ENCODE peak calls at places on chromosomes 1 and 21, in ten cellular contexts. K is right lobe of liver, S is left ventricle myocardium inferior, C is heart right ventricle, G is stomach, U is heart left ventricle, Y is PC-9, M is cardiac muscle cell, T is keratinocyte, L is PC-3. B is an unnamed sample.

GRCh38 chr21:41926068-41926806 is 27.6 kb downstream of the C2CD2 start:
- DNase-seq in S (no peak), M (peak), Y (no peak), U (no peak), L (peak), K (no peak), T (no peak), G (peak), C (no peak), B (no peak)

GRCh38 chr1:182781849-182782586 is 7.6 kb upstream of the NPL start:
- DNase-seq in U (peak), S (peak), M (peak), G (peak), L (peak), Y (peak), T (no peak), C (peak), K (peak), B (no peak)

GRCh38 chr1:91997607-91998195 is 32.1 kb upstream of the EPHX4 start:
- DNase-seq in U (peak), C (peak), K (no peak), S (no peak), Y (peak), G (no peak), T (peak), M (peak), L (peak), B (no peak)

GRCh38 chr1:232952514-232953175 is 2.2 kb downstream of the NTPCR start:
- DNase-seq in U (no peak), S (no peak), T (peak), K (no peak), C (no peak), G (peak), M (peak), L (peak), Y (peak), B (no peak)

GRCh38 chr1:24007079-24007478 is 27.0 kb upstream of the SRSF10 start:
- DNase-seq in G (no peak), S (no peak), M (no peak), L (no peak), Y (no peak), C (no peak), U (no peak), K (no peak), T (no peak), B (no peak)

GRCh38 chr1:216057080-216057479 is 366.2 kb downstream of the USH2A start:
- DNase-seq in K (no peak), G (no peak), U (no peak), M (no peak), T (no peak), C (no peak), S (no peak), Y (no peak), L (no peak), B (no peak)

GRCh38 chr21:34122047-34122446 is 48.7 kb downstream of the MRPS6 start:
- DNase-seq in L (no peak), K (no peak), C (no peak), G (peak), Y (no peak), S (no peak), M (no peak), U (no peak), T (no peak), B (no peak)

GRCh38 chr1:72006092-72006491 is 276.2 kb downstream of the NEGR1 start:
- DNase-seq in S (no peak), T (no peak), U (no peak), K (no peak), M (no peak), L (no peak), G (no peak), C (no peak), Y (no peak), B (no peak)

GRCh38 chr1:223401873-223402789 is 8.9 kb downstream of the CCDC185 start:
- DNase-seq in G (no peak), Y (peak), L (peak), U (no peak), K (no peak), T (peak), M (peak), S (no peak), C (no peak), B (no peak)

GRCh38 chr1:67460648-67461500 is 30.7 kb upstream of the SERBP1 start:
- DNase-seq in Y (no peak), G (peak), K (no peak), U (peak), C (peak), S (peak), T (no peak), L (peak), M (no peak), B (no peak)

GRCh38 chr1:245235156-245235555 is 80.4 kb downstream of the KIF26B start:
- DNase-seq in K (no peak), Y (no peak), U (no peak), G (peak), S (no peak), L (no peak), C (no peak), M (peak), T (no peak), B (no peak)

GRCh38 chr1:23624440-23624839 is 65.1 kb upstream of the ID3 start:
- DNase-seq in K (no peak), C (no peak), G (no peak), T (no peak), U (no peak), S (no peak), M (no peak), L (no peak), Y (no peak), B (no peak)

GRCh38 chr1:221031890-221032222 is 152.6 kb downstream of the HLX start:
- DNase-seq in C (no peak), K (no peak), L (peak), G (no peak), M (no peak), U (no peak), T (no peak), S (no peak), Y (no peak), B (no peak)

GRCh38 chr1:234212764-234213406 is 160.4 kb upstream of the COA6 start:
- DNase-seq in C (no peak), M (peak), Y (peak), G (no peak), K (no peak), T (peak), L (peak), U (no peak), S (no peak), B (no peak)

GRCh38 chr1:43968348-43968948 is 1.4 kb upstream of the DPH2 start:
- DNase-seq in T (no peak), K (no peak), G (no peak), U (no peak), M (peak), S (no peak), L (peak), Y (no peak), C (no peak), B (no peak)

GRCh38 chr21:42198949-42199348 is 20.0 kb upstream of the ABCG1 start:
- DNase-seq in Y (no peak), S (no peak), K (no peak), M (no peak), L (no peak), U (no peak), C (no peak), G (no peak), T (no peak), B (no peak)

GRCh38 chr1:101474039-101474665 is 237.3 kb downstream of the S1PR1 start:
- DNase-seq in C (no peak), G (no peak), U (no peak), S (no peak), T (no peak), Y (no peak), L (peak), K (no peak), M (peak), B (no peak)

GRCh38 chr1:224668991-224669390 is 52.9 kb downstream of the CNIH3 start:
- DNase-seq in M (no peak), G (no peak), U (no peak), Y (peak), C (no peak), T (no peak), K (no peak), S (no peak), L (no peak), B (no peak)

GRCh38 chr1:14876747-14877146 is 276.8 kb upstream of the TMEM51 start:
- DNase-seq in K (no peak), C (no peak), S (no peak), L (no peak), Y (no peak), T (peak), G (no peak), M (no peak), U (no peak), B (no peak)

GRCh38 chr1:168893359-168893791 is 164.4 kb upstream of the DPT start:
- DNase-seq in K (no peak), S (peak), M (peak), G (no peak), L (no peak), T (peak), U (peak), C (peak), Y (no peak), B (no peak)

GRCh38 chr1:110053557-110054428 is 16.7 kb downstream of the ALX3 start:
- DNase-seq in Y (no peak), K (peak), M (peak), G (peak), T (no peak), U (peak), S (peak), L (peak), C (peak), B (no peak)

GRCh38 chr1:245365621-245366020 is 210.8 kb downstream of the KIF26B start:
- DNase-seq in U (no peak), G (no peak), C (no peak), K (no peak), T (no peak), S (no peak), Y (no peak), M (no peak), L (no peak), B (no peak)

GRCh38 chr1:79042117-79042516 is 35.6 kb upstream of the ADGRL4 start:
- DNase-seq in U (no peak), T (no peak), L (peak), S (no peak), Y (no peak), M (peak), G (no peak), C (no peak), K (no peak), B (no peak)

GRCh38 chr1:145799806-145800205 is 24.1 kb downstream of the RNF115 start:
- DNase-seq in K (no peak), S (no peak), T (no peak), Y (no peak), G (no peak), C (no peak), M (no peak), L (no peak), U (no peak), B (no peak)

GRCh38 chr1:157154291-157154690 is 16.1 kb upstream of the ETV3 start:
- DNase-seq in T (no peak), G (no peak), M (no peak), C (no peak), S (no peak), L (no peak), U (no peak), K (no peak), Y (no peak), B (no peak)

GRCh38 chr1:20486457-20487235 is 636 bp upstream of the CAMK2N1 start:
- DNase-seq in C (peak), L (peak), U (peak), S (peak), Y (peak), G (peak), T (no peak), K (peak), M (peak), B (no peak)

GRCh38 chr1:47944561-47944960 is 52.6 kb downstream of the TRABD2B start:
- DNase-seq in G (no peak), M (peak), U (no peak), S (no peak), T (no peak), L (no peak), C (no peak), K (no peak), Y (no peak), B (no peak)

GRCh38 chr1:214466759-214467585 is 84.4 kb downstream of the PTPN14 start:
- DNase-seq in K (no peak), T (no peak), U (no peak), S (no peak), C (no peak), L (peak), M (no peak), Y (peak), G (peak), B (no peak)

GRCh38 chr21:35932232-35932911 is 128.0 kb downstream of the SETD4 start:
- DNase-seq in Y (peak), T (peak), K (no peak), C (peak), M (peak), U (peak), G (no peak), S (peak), L (peak), B (no peak)

GRCh38 chr1:101236546-101237228 is at the start of gene S1PR1:
- DNase-seq in U (peak), Y (no peak), L (peak), K (peak), S (peak), G (peak), M (peak), T (peak), C (peak), B (peak)

GRCh38 chr1:49541096-49541752 is 482.5 kb downstream of the AGBL4 start:
- DNase-seq in C (no peak), S (no peak), L (no peak), Y (no peak), U (no peak), M (no peak), K (no peak), T (no peak), G (no peak), B (no peak)

GRCh38 chr1:3922201-3922725 is 22.2 kb upstream of the C1orf174 start:
- DNase-seq in Y (peak), U (no peak), L (no peak), T (no peak), M (no peak), S (no peak), K (no peak), C (no peak), G (no peak), B (no peak)

GRCh38 chr1:23249785-23250184 is 32.5 kb upstream of the HTR1D start:
- DNase-seq in L (peak), Y (no peak), T (no peak), K (no peak), S (no peak), U (no peak), M (peak), G (no peak), C (no peak), B (no peak)

GRCh38 chr1:210373628-210373877 is 44.9 kb downstream of the HHAT start:
- DNase-seq in Y (no peak), M (no peak), G (no peak), C (no peak), K (no peak), U (no peak), L (no peak), S (no peak), T (no peak), B (no peak)

GRCh38 chr1:175319112-175319911 is 126.7 kb upstream of the KIAA0040 start:
- DNase-seq in C (peak), S (peak), U (peak), G (peak), K (peak), L (peak), M (peak), T (peak), Y (peak), B (no peak)

GRCh38 chr1:61056674-61057439 is 25.5 kb upstream of the NFIA start:
- DNase-seq in M (peak), Y (peak), G (peak), L (peak), C (peak), T (no peak), K (peak), S (peak), U (peak), B (no peak)

GRCh38 chr1:182809414-182809957 is 19.9 kb downstream of the NPL start:
- DNase-seq in Y (no peak), T (no peak), L (peak), M (no peak), C (no peak), S (no peak), K (no peak), U (no peak), G (no peak), B (no peak)

GRCh38 chr1:229380514-229381160 is 37.8 kb upstream of the CCSAP start:
- DNase-seq in G (no peak), Y (no peak), C (no peak), T (no peak), M (no peak), U (no peak), L (no peak), K (no peak), S (no peak), B (no peak)
- H3K27ac ChIP-seq in G (no peak), Y (no peak), C (no peak), T (no peak), M (no peak), U (no peak), L (no peak), K (no peak), S (no peak), B (no peak)

GRCh38 chr1:35111106-35111505 is 31.9 kb downstream of the ZMYM1 start:
- DNase-seq in Y (peak), G (no peak), C (no peak), M (peak), K (no peak), T (no peak), U (no peak), L (peak), S (no peak), B (no peak)

GRCh38 chr1:35115459-35116383 is 36.5 kb downstream of the ZMYM1 start:
- DNase-seq in M (no peak), T (no peak), L (peak), Y (no peak), C (no peak), G (no peak), K (no peak), S (no peak), U (no peak), B (no peak)

GRCh38 chr1:35112668-35113067 is 33.5 kb downstream of the ZMYM1 start:
- DNase-seq in C (no peak), G (no peak), K (no peak), Y (no peak), M (peak), L (peak), U (no peak), S (no peak), T (no peak), B (no peak)
- TF ChIP-seq CTCF in C (no peak), G (no peak), K (no peak), Y (peak), M (peak), L (peak), U (peak), S (no peak), T (no peak), B (no peak)

GRCh38 chr1:54238353-54239040 is 38.5 kb downstream of the MRPL37 start:
- DNase-seq in T (no peak), Y (no peak), C (no peak), K (no peak), S (no peak), U (no peak), M (no peak), L (no peak), G (no peak), B (no peak)

GRCh38 chr1:54240741-54241335 is 40.9 kb downstream of the MRPL37 start:
- DNase-seq in K (no peak), G (no peak), L (no peak), M (no peak), T (no peak), Y (no peak), S (no peak), C (no peak), U (no peak), B (no peak)

GRCh38 chr1:54241430-54241829 is 41.5 kb downstream of the MRPL37 start:
- DNase-seq in S (no peak), Y (no peak), U (no peak), G (no peak), L (no peak), M (no peak), T (no peak), C (no peak), K (no peak), B (no peak)

GRCh38 chr1:54239041-54239410 is 39.1 kb downstream of the MRPL37 start:
- DNase-seq in Y (no peak), G (no peak), L (no peak), K (no peak), T (no peak), C (no peak), U (no peak), S (no peak), M (no peak), B (no peak)

DNA sequence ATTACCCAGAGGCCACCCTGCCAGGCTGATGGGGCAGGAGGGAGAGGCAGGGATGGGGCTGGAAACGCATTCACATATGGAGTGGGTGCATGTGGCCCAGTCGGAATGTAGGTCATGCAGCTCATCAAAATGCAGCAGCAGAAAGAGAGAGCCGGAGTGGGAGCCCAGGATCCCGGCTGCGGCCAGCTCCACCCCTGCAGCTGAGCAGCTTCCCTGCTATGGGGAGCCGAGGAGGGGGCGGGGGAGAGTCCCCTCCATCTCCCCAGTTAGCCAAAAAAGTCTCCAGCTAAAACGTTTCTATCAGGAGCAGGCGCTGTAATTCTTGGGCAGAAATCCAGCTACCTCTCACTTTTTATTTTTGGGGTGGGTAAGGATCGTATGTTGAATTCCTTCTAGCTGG is 39.6 kb downstream of the MRPL37 start:
- DNase-seq in G (no peak), S (no peak), Y (no peak), M (no peak), L (no peak), C (no peak), U (no peak), T (no peak), K (no peak), B (no peak)
- H3K27ac ChIP-seq in G (no peak), S (no peak), Y (no peak), M (no peak), L (no peak), C (no peak), U (no peak), T (no peak), K (no peak), B (no peak)

GRCh38 chr1:119794856-119795255 is 16.4 kb downstream of the REG4 start:
- DNase-seq in Y (no peak), L (no peak), K (no peak), C (no peak), G (no peak), T (no peak), U (no peak), M (peak), S (no peak), B (no peak)

GRCh38 chr1:119797137-119797536 is 14.1 kb downstream of the REG4 start:
- DNase-seq in M (no peak), U (no peak), K (no peak), Y (no peak), L (no peak), C (no peak), G (no peak), S (no peak), T (no peak), B (no peak)

GRCh38 chr1:119799003-119799402 is 12.3 kb downstream of the REG4 start:
- DNase-seq in G (no peak), S (no peak), L (no peak), M (no peak), Y (no peak), T (no peak), C (no peak), K (no peak), U (no peak), B (no peak)

GRCh38 chr1:119795471-119795870 is 15.8 kb downstream of the REG4 start:
- DNase-seq in T (no peak), K (no peak), S (no peak), L (no peak), U (no peak), G (no peak), C (no peak), Y (no peak), M (no peak), B (no peak)

DNA sequence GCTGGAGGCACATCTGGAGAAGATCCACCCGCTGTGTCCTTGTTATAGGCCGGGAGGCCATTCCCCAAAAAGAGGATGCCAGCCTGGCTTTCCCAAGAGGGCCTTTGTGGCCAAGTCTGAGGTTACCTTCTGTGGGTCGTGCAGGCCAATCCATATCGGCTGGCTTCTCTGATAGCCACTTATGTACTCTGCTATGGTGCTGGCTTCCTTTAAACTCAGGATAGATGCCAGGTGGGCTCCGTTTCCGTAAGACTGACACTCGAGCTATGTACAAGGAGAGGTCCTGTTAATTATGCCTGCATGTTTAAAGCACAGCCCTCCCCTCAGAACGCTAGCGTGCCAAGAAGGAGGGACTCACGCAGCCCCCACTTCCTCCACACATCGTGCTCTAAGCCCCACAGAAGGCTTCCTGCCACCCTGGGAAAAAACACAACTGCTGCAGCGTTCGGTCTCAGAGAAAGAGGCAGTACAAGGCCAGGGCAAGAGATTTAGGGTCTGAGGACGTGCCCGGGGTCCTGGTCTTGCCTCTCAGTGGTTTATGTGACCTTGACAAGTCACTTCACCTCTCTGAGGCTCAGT is 11.6 kb downstream of the REG4 start:
- DNase-seq in M (no peak), G (no peak), K (no peak), T (no peak), S (no peak), U (no peak), L (no peak), C (no peak), Y (no peak), B (no peak)
- TF ChIP-seq CTCF in M (no peak), G (no peak), K (no peak), T (no peak), S (no peak), U (no peak), L (no peak), C (no peak), Y (no peak), B (no peak)

GRCh38 chr1:36116906-36117305 is 8.1 kb downstream of the COL8A2 start:
- DNase-seq in Y (no peak), S (no peak), L (no peak), M (no peak), G (no peak), C (no peak), T (no peak), K (no peak), U (no peak), B (no peak)
- H3K27ac ChIP-seq in Y (no peak), S (no peak), L (no peak), M (no peak), G (peak), C (no peak), T (no peak), K (no peak), U (no peak), B (no peak)

B was measured in RWPE2.